ENCODE peak calls at places on chromosomes 5 and 9, in seven cellular contexts. B, X, J, G, P, R and S are unnamed samples.

GRCh38 chr5:38719916-38720315 is 125.9 kb upstream of the OSMR start:
- DNase-seq in G (no peak), J (no peak), X (no peak), P (no peak), B (peak), R (no peak), S (no peak)

GRCh38 chr5:68928617-68929302 is 165.1 kb upstream of the SLC30A5 start:
- DNase-seq in B (no peak), G (no peak), P (no peak), R (no peak), X (no peak), J (no peak), S (no peak)

GRCh38 chr9:106602354-106602753 is 260.6 kb upstream of the ZNF462 start:
- DNase-seq in B (no peak), X (no peak), R (no peak), G (no peak), P (no peak), J (no peak), S (no peak)

GRCh38 chr9:98251554-98251953 is 3.9 kb downstream of the TBC1D2 start:
- DNase-seq in X (no peak), R (no peak), J (no peak), G (no peak), B (peak), P (no peak), S (no peak)

GRCh38 chr5:16931334-16932110 is 4.6 kb downstream of the MYO10 start:
- DNase-seq in P (no peak), G (no peak), X (peak), R (no peak), J (no peak), B (no peak), S (no peak)

GRCh38 chr5:92687793-92688467 is 893.1 kb downstream of the NR2F1-AS1 start:
- DNase-seq in P (no peak), X (no peak), B (peak), J (no peak), G (no peak), R (no peak), S (no peak)

GRCh38 chr9:68560131-68560844 is 19.6 kb upstream of the TMEM252 start:
- DNase-seq in R (no peak), B (no peak), P (peak), G (no peak), J (peak), X (peak), S (peak)

GRCh38 chr5:58751222-58751621 is 168.3 kb downstream of the RAB3C start:
- DNase-seq in X (no peak), R (no peak), B (no peak), P (no peak), G (no peak), J (no peak), S (no peak)

GRCh38 chr5:102762828-102763227 is 7.7 kb downstream of the PAM start:
- DNase-seq in J (no peak), P (no peak), B (peak), G (no peak), X (no peak), R (no peak), S (no peak)

GRCh38 chr5:41415242-41415641 is 95.2 kb downstream of the PLCXD3 start:
- DNase-seq in J (no peak), R (no peak), B (no peak), G (no peak), P (no peak), X (no peak), S (no peak)

GRCh38 chr9:111661150-111661801 is at the start of gene GNG10:
- DNase-seq in J (peak), X (peak), B (peak), G (no peak), R (peak), P (no peak), S (peak)

GRCh38 chr9:133928248-133928764 is 63.8 kb downstream of the VAV2 start:
- DNase-seq in J (no peak), P (no peak), X (peak), B (no peak), G (no peak), R (no peak), S (peak)

GRCh38 chr5:134937547-134937946 is 30.2 kb upstream of the CATSPER3 start:
- DNase-seq in X (no peak), J (no peak), P (no peak), B (no peak), R (no peak), G (no peak), S (no peak)

GRCh38 chr9:130663258-130664171 is 879 bp upstream of the PRDM12 start:
- DNase-seq in B (no peak), G (no peak), P (no peak), X (no peak), J (no peak), R (no peak), S (no peak)

GRCh38 chr5:159262472-159262858 is 625 bp upstream of the UBLCP1 start:
- DNase-seq in X (no peak), B (peak), J (no peak), R (no peak), P (no peak), G (no peak), S (no peak)

GRCh38 chr9:91395553-91396470 is 27.8 kb downstream of the NFIL3 start:
- DNase-seq in G (no peak), X (no peak), P (no peak), R (no peak), B (peak), J (no peak), S (no peak)

GRCh38 chr9:127979333-127980055 is 1.3 kb downstream of the EEIG1 start:
- DNase-seq in R (peak), B (no peak), G (no peak), J (no peak), X (peak), P (peak), S (peak)

GRCh38 chr5:108345541-108346171 is 36.2 kb downstream of the FBXL17 start:
- DNase-seq in G (no peak), J (no peak), R (no peak), P (no peak), B (peak), X (no peak), S (no peak)

GRCh38 chr5:157535042-157535865 is 40.3 kb downstream of the ADAM19 start:
- DNase-seq in B (no peak), R (peak), X (peak), G (peak), J (no peak), P (peak), S (no peak)

GRCh38 chr9:88691811-88692210 is 156.8 kb downstream of the NXNL2 start:
- DNase-seq in P (no peak), X (no peak), B (no peak), J (no peak), G (no peak), R (no peak), S (no peak)

GRCh38 chr5:93273176-93273575 is 307.8 kb downstream of the NR2F1-AS1 start:
- DNase-seq in J (no peak), B (peak), R (no peak), P (no peak), X (no peak), G (no peak), S (no peak)

GRCh38 chr5:55927861-55928655 is 66.7 kb downstream of the IL6ST start:
- DNase-seq in X (no peak), R (no peak), B (no peak), G (no peak), P (no peak), J (no peak), S (no peak)

GRCh38 chr5:174347183-174347582 is 301.7 kb downstream of the NSG2 start:
- DNase-seq in G (no peak), B (no peak), R (no peak), X (no peak), P (no peak), J (no peak), S (no peak)
- H3K27ac ChIP-seq in G (peak), B (no peak), R (no peak), X (no peak), P (no peak), J (no peak), S (no peak)

GRCh38 chr5:139377226-139377625 is 5.9 kb downstream of the SLC23A1 start:
- DNase-seq in R (peak), X (no peak), J (no peak), G (no peak), B (no peak), P (no peak), S (no peak)
- H3K27ac ChIP-seq in R (no peak), X (no peak), J (no peak), G (no peak), B (no peak), P (no peak), S (no peak)

GRCh38 chr5:2355859-2356258 is 395.6 kb downstream of the IRX2 start:
- DNase-seq in R (no peak), P (no peak), J (no peak), X (no peak), G (no peak), B (no peak), S (no peak)

GRCh38 chr5:2357309-2357708 is 394.2 kb downstream of the IRX2 start:
- DNase-seq in J (no peak), P (no peak), G (no peak), B (no peak), X (no peak), R (no peak), S (no peak)

GRCh38 chr5:2353211-2353610 is 398.3 kb downstream of the IRX2 start:
- DNase-seq in X (no peak), J (no peak), P (no peak), R (no peak), B (no peak), G (no peak), S (no peak)

GRCh38 chr5:2352101-2352861 is 399.2 kb downstream of the IRX2 start:
- DNase-seq in B (no peak), J (no peak), R (no peak), P (peak), G (no peak), X (no peak), S (no peak)

DNA sequence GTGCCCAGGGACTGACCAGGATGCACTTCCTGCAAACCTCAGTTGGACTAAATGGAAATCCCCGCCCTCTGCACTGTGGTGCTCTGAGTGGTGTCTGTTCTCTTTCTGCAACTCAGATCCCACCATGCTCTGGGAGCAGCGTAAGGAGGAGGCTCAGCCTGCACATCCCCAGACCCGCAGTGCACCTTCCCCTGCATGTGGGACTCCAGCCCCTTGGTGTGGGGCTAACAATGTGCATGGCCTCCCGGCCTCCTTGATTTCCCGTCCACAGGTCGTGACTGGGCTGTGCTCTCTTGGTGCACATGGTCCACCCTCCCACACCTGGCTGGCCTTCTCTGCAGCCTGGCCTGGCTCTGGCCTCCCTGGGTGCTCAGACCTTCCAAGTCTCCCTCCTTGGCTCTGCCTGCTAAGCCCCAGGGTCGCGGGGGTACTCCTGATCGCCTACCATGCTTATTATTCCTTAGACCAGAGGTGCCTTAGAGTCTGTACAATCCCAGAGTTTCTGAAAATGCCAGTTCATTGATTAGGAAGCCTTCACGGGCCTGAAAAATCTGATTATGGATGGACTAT is 397.5 kb downstream of the IRX2 start:
- DNase-seq in G (no peak), R (no peak), P (peak), X (no peak), B (no peak), J (no peak), S (no peak)
- H3K27ac ChIP-seq in G (no peak), R (no peak), P (no peak), X (no peak), B (no peak), J (no peak), S (no peak)

GRCh38 chr9:114925039-114925438 is 5.4 kb downstream of the TNFSF8 start:
- DNase-seq in B (no peak), J (no peak), P (no peak), R (no peak), X (no peak), G (no peak), S (no peak)

GRCh38 chr9:114925672-114926071 is 4.7 kb downstream of the TNFSF8 start:
- DNase-seq in G (no peak), X (no peak), P (no peak), B (no peak), J (no peak), R (no peak), S (no peak)

GRCh38 chr9:114929166-114929565 is 1.2 kb downstream of the TNFSF8 start:
- DNase-seq in G (no peak), R (no peak), B (no peak), X (no peak), J (no peak), P (no peak), S (no peak)

GRCh38 chr9:114930063-114930812 is at the start of gene TNFSF8:
- DNase-seq in R (no peak), G (no peak), J (peak), X (no peak), B (no peak), P (no peak), S (no peak)

DNA sequence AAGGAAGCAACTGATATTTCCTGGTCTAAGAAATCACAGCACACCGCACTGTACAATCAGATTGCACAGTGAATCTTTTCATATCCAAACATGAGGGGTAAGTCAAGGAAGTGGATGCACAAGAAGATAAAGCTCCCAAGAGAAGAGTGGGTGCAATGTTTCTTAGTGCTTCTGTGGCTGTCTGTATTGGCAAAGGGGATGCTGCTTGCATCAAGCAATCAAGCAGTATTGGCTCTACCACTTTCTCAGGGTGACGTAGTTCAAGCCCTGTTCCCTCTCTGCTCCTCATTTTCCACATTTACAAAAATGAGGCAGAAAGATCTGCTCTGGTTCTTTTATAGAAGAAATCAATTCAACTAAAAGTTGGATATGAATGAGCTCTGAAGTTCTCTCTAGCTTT is 2.3 kb downstream of the TNFSF8 start:
- DNase-seq in J (no peak), P (no peak), R (no peak), X (no peak), B (no peak), G (no peak), S (no peak)
- H3K27ac ChIP-seq in J (peak), P (no peak), R (no peak), X (no peak), B (no peak), G (no peak), S (no peak)

GRCh38 chr9:121599872-121600585 is 51.4 kb upstream of the DAB2IP start:
- DNase-seq in G (no peak), J (no peak), B (no peak), R (no peak), X (peak), P (no peak), S (no peak)
- H3K27ac ChIP-seq in G (peak), J (no peak), B (peak), R (no peak), X (peak), P (peak), S (peak)